ENCODE peak calls at places on chromosomes 2 and 18, in ten cellular contexts. R, D, M, Y, T, I, G, U, O and H are unnamed samples.

GRCh38 chr18:80253871-80254492 is 6.7 kb upstream of the PARD6G start:
- DNase-seq in R (no peak), D (no peak), M (no peak), Y (no peak), T (no peak), I (no peak), G (no peak), U (no peak), O (peak; percentile 12), H (no peak)

GRCh38 chr2:220469201-220469600 is 841.8 kb downstream of the SLC4A3 start:
- DNase-seq in R (no peak), D (no peak), M (peak; percentile 29), Y (no peak), T (no peak), I (peak; percentile 82), G (no peak), U (no peak), O (peak; percentile 63), H (peak; percentile 78)

GRCh38 chr2:108910541-108911396 is 78.3 kb downstream of the EDAR start:
- DNase-seq in R (no peak), D (no peak), M (no peak), Y (no peak), T (no peak), I (no peak), G (no peak), U (no peak), O (no peak), H (no peak)

GRCh38 chr2:23423873-23424680 is 39.1 kb downstream of the KLHL29 start:
- DNase-seq in R (no peak), D (no peak), M (no peak), Y (no peak), T (no peak), I (no peak), G (no peak), U (no peak), O (no peak), H (no peak)

GRCh38 chr2:9717886-9718451 is 87.2 kb upstream of the YWHAQ start:
- DNase-seq in R (no peak), D (no peak), M (no peak), Y (no peak), T (no peak), I (no peak), G (no peak), U (no peak), O (no peak), H (no peak)

GRCh38 chr2:28273751-28274150 is 118.9 kb upstream of the FOSL2 start:
- DNase-seq in R (no peak), D (no peak), M (no peak), Y (no peak), T (no peak), I (no peak), G (no peak), U (no peak), O (no peak), H (no peak)

GRCh38 chr2:1625281-1626001 is 118.9 kb downstream of the PXDN start:
- DNase-seq in R (peak; percentile 40), D (no peak), M (no peak), Y (no peak), T (no peak), I (peak; percentile 72), G (peak; percentile 31), U (no peak), O (peak; percentile 85), H (peak; percentile 88)

GRCh38 chr2:221853297-221853696 is 281.2 kb upstream of the EPHA4 start:
- DNase-seq in R (no peak), D (no peak), M (no peak), Y (no peak), T (no peak), I (no peak), G (no peak), U (no peak), O (no peak), H (no peak)

GRCh38 chr2:69985684-69986083 is 24.3 kb upstream of the ASPRV1 start:
- DNase-seq in R (no peak), D (peak; percentile 32), M (peak; percentile 67), Y (no peak), T (peak; percentile 75), I (peak; percentile 63), G (peak; percentile 50), U (peak; percentile 68), O (peak; percentile 92), H (no peak)

GRCh38 chr2:98460573-98461560 is 16.2 kb downstream of the INPP4A start:
- DNase-seq in R (no peak), D (no peak), M (no peak), Y (no peak), T (no peak), I (no peak), G (no peak), U (no peak), O (no peak), H (no peak)

GRCh38 chr2:230902180-230902899 is 22.7 kb downstream of the GPR55 start:
- DNase-seq in R (peak; percentile 57), D (peak; percentile 25), M (peak; percentile 11), Y (no peak), T (peak; percentile 14), I (peak; percentile 80), G (no peak), U (no peak), O (peak; percentile 81), H (peak; percentile 86)
- TF ChIP-seq CTCF in R (peak; percentile 74), D (peak; percentile 87), M (peak; percentile 86), Y (no peak), T (peak; percentile 18), I (peak; percentile 58), G (peak; percentile 26), U (no peak), O (peak; percentile 97), H (peak; percentile 97)

GRCh38 chr18:51030537-51031258 is 685 bp downstream of the SMAD4 start:
- DNase-seq in R (peak; percentile 31), D (peak; percentile 78), M (no peak), Y (peak; percentile 69), T (peak; percentile 74), I (peak; percentile 44), G (peak; percentile 43), U (peak; percentile 61), O (peak; percentile 30), H (peak; percentile 53)

GRCh38 chr18:51029378-51029693 is 677 bp upstream of the SMAD4 start:
- DNase-seq in R (no peak), D (no peak), M (no peak), Y (peak; percentile 81), T (no peak), I (no peak), G (no peak), U (no peak), O (no peak), H (no peak)

GRCh38 chr18:51025512-51025911 is 4.5 kb upstream of the SMAD4 start:
- DNase-seq in R (no peak), D (no peak), M (no peak), Y (no peak), T (no peak), I (no peak), G (no peak), U (no peak), O (no peak), H (no peak)

GRCh38 chr18:51029694-51030536 is at the start of gene SMAD4:
- DNase-seq in R (peak; percentile 77), D (peak; percentile 96), M (peak; percentile 81), Y (peak; percentile 93), T (peak; percentile 96), I (peak; percentile 97), G (peak; percentile 95), U (peak; percentile 95), O (peak; percentile 92), H (peak; percentile 97)

DNA sequence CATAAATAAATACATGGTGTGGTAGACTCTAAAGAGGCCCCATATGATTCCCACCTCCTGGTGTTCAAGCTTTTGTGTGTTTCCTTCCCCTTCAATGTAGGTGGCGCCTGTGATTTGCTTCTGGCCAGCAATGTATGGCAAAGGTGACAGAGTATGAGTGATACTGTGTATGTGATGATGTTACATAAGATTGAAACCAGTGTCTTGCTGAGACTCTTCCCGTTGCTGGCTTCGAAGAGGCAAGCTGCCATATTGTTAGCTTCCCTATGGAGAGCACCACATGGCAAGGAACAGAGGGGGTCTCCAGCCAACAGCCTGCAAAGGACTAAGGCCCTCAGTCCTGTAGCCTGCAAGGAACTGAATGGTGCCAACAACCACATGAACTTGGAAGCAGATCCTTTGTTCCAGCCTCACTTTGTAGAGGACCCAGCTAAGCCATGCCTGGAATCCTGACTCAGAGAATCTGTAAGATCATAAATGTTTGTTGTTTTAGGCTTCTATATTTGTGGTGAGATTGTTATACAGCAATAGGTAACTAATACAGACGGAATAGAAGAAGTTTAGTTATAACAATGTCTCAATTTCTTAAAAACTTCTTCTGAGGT is 1.7 kb upstream of the SMAD4 start:
- DNase-seq in R (no peak), D (no peak), M (no peak), Y (no peak), T (no peak), I (peak; percentile 29), G (no peak), U (no peak), O (peak; percentile 62), H (peak; percentile 36)
- H3K4me3 ChIP-seq in R (no peak overlapping the region), D (peak overlapping the region; percentile 84), M (no peak overlapping the region), Y (no peak overlapping the region), T (no peak overlapping the region), I (no peak overlapping the region), G (no peak overlapping the region), U (no peak overlapping the region), O (no peak overlapping the region), H (no peak overlapping the region)

DNA sequence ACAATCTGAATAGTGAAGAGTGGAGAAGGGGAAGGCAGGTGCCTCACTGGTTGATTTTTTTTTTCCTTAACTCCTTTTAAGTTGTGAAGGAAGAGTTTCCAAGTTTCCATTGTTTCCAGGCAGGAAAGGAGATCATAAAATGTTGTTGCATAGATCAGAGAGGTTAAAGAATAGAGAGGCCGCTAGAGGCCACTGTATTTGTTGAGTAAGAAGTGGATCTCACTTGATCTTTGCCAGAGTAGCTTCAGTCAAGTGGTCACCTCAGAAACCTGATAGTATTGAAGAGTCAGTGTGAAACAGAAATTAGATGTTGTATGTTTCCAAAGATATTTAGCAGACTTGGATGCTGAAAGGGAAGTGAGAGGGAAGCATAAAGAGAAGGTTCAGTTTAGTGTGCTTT is 17.6 kb downstream of the CTNNA2 start:
- DNase-seq in R (no peak), D (no peak), M (no peak), Y (no peak), T (no peak), I (no peak), G (no peak), U (no peak), O (peak; percentile 7), H (no peak)
- TF ChIP-seq CTCF in R (peak; percentile 22), D (no peak), M (no peak), Y (no peak), T (peak; percentile 12), I (no peak), G (no peak), U (no peak), O (no peak), H (no peak)

DNA sequence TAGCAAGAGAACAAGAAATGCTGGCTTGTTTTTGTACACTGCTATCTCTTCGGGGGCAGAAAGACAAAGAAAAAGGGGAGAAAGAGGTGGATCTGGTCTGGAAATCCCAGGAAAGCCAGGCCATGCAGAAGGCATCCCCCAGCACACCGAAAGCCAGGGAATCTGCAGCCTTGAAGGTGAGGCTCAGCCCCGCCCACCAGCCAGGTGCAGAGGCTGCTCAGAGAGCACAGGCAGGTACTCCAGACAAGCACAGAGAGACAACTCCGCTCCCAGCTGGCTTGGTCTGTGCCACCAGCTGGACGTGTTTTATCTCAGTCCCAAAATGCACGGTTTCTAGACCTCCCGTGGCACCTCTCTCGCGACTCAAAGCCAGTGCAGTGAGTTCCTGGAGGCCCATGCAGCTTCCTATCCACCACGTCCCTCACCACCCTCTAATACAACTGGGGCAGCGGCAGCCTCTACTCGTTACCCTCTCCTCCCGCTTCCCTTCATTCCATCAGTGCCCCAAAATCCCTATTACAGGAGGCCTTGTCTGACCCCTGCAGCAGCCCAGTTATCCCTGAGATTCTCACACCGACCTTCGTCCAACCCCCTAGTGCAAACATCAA is 62.8 kb downstream of the HDAC4 start:
- DNase-seq in R (no peak), D (no peak), M (no peak), Y (no peak), T (no peak), I (no peak), G (no peak), U (no peak), O (no peak), H (no peak)
- H3K4me3 ChIP-seq in R (no peak overlapping the region), D (peak overlapping the region; percentile 18), M (no peak overlapping the region), Y (no peak overlapping the region), T (no peak overlapping the region), I (no peak overlapping the region), G (no peak overlapping the region), U (no peak overlapping the region), O (no peak overlapping the region), H (no peak overlapping the region)